ENCODE peak calls at places on chromosomes 4 and X, in four cellular contexts. L is OCI-LY7, B is fibroblast of lung, N is K562. W is an unnamed sample.

GRCh38 chrX:48468693-48469691 is 1.1 kb downstream of the SLC38A5 start:
- DNase-seq in L (peak), B (peak), N (peak), W (peak)

GRCh38 chr4:120139392-120139791 is 72.7 kb upstream of the MAD2L1 start:
- DNase-seq in L (no peak), B (no peak), N (no peak), W (no peak)

GRCh38 chrX:110951472-110952269 is 144.3 kb upstream of the PAK3 start:
- DNase-seq in L (no peak), B (no peak), N (no peak), W (no peak)

GRCh38 chr4:186553717-186554116 is 1.6 kb downstream of the MTNR1A start:
- DNase-seq in L (no peak), B (no peak), N (no peak), W (no peak)

GRCh38 chr4:2339458-2340271 is 77.8 kb upstream of the MXD4 start:
- DNase-seq in L (no peak), B (no peak), N (no peak), W (no peak)

GRCh38 chrX:28552322-28552721 is 34.9 kb upstream of the IL1RAPL1 start:
- DNase-seq in L (no peak), B (peak), N (no peak), W (no peak)

GRCh38 chrX:63765692-63766091 is 19.3 kb downstream of the ARHGEF9 start:
- DNase-seq in L (no peak), B (no peak), N (no peak), W (no peak)

GRCh38 chr4:172818901-172819300 is 349.7 kb upstream of the GALNT7 start:
- DNase-seq in L (no peak), B (no peak), N (no peak), W (no peak)

GRCh38 chr4:139552908-139553307 is 3.1 kb downstream of the SETD7 start:
- DNase-seq in L (no peak), B (no peak), N (no peak), W (no peak)

GRCh38 chr4:165972747-165973146 is 99.7 kb downstream of the TLL1 start:
- DNase-seq in L (no peak), B (no peak), N (no peak), W (no peak)

GRCh38 chr4:77236806-77237205 is 79.8 kb downstream of the CCNG2 start:
- DNase-seq in L (no peak), B (no peak), N (no peak), W (no peak)

GRCh38 chr4:29632199-29632598 is 1088.0 kb upstream of the PCDH7 start:
- DNase-seq in L (no peak), B (no peak), N (no peak), W (no peak)

GRCh38 chr4:78155616-78156105 is 98.5 kb downstream of the FRAS1 start:
- DNase-seq in L (no peak), B (peak), N (no peak), W (no peak)

GRCh38 chrX:125505207-125505606 is 185.5 kb downstream of the TEX13C start:
- DNase-seq in L (no peak), B (no peak), N (no peak), W (no peak)

GRCh38 chr4:21819086-21819485 is 129.5 kb downstream of the KCNIP4 start:
- DNase-seq in L (no peak), B (peak), N (no peak), W (no peak)

GRCh38 chrX:125205918-125206665 is 113.6 kb upstream of the TEX13C start:
- DNase-seq in L (no peak), B (no peak), N (no peak), W (no peak)

GRCh38 chr4:59057804-59058203 is 1947.6 kb upstream of the IGFBP7 start:
- DNase-seq in L (no peak), B (no peak), N (no peak), W (no peak)

GRCh38 chr4:146522862-146523205 is 1.1 kb upstream of the SLC10A7 start:
- DNase-seq in L (peak), B (peak), N (no peak), W (no peak)

GRCh38 chr4:114466299-114466698 is 132.3 kb upstream of the UGT8 start:
- DNase-seq in L (no peak), B (no peak), N (no peak), W (no peak)

GRCh38 chrX:136207546-136207945 is 43.7 kb downstream of the MAP7D3 start:
- DNase-seq in L (no peak), B (no peak), N (no peak), W (no peak)

GRCh38 chr4:90419124-90419711 is 292.0 kb downstream of the CCSER1 start:
- DNase-seq in L (peak), B (peak), N (no peak), W (peak)

GRCh38 chr4:143517764-143518163 is 4.3 kb downstream of the SMARCA5 start:
- DNase-seq in L (no peak), B (no peak), N (no peak), W (no peak)

GRCh38 chrX:147981038-147981752 is at the start of gene FMR1NB:
- DNase-seq in L (no peak), B (no peak), N (peak), W (no peak)

GRCh38 chr4:153318696-153319320 is 25.7 kb upstream of the MND1 start:
- DNase-seq in L (peak), B (peak), N (peak), W (peak)

GRCh38 chr4:159101983-159102622 is 776 bp upstream of the RAPGEF2 start:
- DNase-seq in L (no peak), B (no peak), N (no peak), W (no peak)

GRCh38 chrX:49754238-49754857 is 58.6 kb upstream of the PAGE1 start:
- DNase-seq in L (peak), B (peak), N (peak), W (peak)

GRCh38 chr4:87391783-87392054 is 731 bp upstream of the HSD17B11 start:
- DNase-seq in L (no peak), B (no peak), N (no peak), W (no peak)

DNA sequence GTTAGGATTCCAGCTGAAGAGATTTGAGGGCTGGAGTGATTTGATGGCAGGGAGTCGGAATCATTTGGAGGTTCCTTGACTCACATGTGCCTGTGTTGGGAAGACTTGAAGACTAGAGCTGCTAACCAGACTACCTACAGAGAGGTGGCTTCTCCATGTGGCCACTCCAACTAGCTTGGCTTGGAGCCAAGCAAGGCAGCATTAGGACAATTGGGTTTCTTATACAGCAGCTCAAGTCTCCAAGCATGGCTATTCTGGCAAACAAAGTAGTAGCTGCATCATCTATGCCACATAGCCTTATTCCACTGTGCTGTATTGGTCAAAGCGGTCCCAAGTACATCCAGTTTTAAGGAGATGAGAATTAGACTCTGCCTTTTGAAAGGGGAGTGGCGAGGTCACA is 171.7 kb upstream of the SLC4A4 start:
- DNase-seq in L (no peak), B (no peak), N (no peak), W (no peak)
- H3K4me2 ChIP-seq in L (no peak), B (no peak), N (no peak), W (no peak)

DNA sequence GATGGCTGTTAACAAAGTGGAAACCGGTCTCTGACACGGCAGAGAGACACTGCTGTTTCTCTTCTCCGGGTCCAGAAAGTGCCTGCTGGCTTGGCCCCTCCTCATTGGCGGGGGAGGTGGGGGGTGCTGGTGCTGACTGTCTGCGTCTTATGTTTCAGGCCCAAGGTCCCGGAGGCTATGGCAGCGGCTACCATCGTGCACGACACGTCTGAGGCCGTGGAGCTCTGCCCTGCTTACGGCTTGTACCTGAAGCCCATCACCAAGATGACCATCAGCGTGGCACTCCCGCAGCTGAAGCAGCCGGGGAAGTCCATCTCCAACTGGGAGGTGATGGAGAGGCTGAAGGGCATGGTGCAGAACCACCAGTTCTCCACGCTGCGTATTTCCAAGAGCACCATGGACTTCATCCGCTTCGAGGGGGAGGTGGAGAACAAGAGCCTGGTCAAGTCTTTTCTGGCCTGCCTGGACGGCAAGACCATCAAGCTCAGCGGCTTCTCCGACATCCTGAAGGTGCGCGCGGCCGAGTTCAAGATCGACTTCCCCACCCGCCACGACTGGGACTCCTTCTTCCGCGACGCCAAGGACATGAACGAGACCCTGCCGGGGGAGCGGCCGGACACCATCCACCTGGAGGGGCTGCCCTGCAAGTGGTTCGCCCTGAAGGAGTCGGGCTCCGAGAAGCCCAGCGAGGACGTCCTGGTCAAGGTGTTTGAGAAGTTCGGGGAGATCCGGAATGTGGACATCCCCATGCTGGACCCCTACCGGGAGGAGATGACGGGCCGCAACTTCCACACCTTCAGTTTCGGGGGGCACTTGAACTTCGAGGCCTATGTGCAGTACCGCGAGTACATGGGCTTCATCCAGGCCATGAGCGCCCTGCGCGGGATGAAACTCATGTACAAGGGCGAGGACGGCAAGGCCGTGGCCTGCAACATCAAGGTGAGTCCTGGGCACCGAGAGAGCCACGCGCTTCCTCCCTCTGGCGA is 2.2 kb downstream of the AKAP17A start:
- DNase-seq in L (no peak), B (no peak), N (no peak), W (no peak)
- H3K4me2 ChIP-seq in L (peak), B (peak), N (peak), W (peak)

DNA sequence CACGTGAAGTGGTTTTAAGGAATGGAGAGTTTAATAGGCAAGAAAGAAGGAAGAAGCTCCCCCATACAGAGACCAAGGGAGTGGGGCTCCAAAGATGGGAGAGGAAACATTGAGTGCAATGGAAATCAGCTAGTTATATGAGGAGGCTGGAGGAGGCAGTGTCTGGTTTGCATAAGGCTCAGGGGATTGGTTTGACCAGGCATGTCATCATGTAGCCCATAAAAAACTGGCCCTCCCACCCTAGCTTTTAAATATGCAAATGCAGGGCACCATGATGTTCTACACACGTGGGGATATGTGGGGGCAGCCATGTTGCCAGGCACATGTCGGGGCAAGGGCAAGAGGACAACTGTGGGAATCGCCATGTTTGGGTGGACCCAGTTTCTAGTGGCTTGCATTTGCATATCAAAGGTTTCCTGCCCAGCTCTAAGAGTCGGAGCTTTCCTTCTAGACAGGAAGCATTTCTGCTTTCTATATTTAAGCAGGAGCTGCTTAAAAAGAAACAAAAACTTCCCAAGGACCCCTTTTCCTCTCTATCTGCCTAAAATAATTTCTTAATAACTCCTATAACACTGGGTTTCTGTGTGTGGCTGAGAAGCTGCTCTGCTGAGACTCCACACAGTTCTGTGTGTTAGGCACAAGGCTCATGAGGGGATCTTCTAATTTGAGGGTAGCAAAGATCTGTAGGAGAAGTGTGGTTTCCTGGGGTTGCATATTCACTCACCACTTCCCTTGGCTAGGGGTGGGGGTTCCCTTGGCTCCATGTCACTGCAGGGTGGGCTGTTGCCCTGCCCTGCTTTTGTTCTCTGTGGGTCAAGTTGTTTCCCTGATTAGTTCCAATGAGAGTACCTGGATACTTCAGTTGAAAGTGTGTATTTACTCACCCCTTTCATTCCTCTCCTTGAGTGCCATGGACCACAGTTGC is 113.5 kb downstream of the VSIG4 start:
- DNase-seq in L (peak), B (no peak), N (peak), W (peak)
- H3K4me2 ChIP-seq in L (peak), B (no peak), N (peak), W (peak)

DNA sequence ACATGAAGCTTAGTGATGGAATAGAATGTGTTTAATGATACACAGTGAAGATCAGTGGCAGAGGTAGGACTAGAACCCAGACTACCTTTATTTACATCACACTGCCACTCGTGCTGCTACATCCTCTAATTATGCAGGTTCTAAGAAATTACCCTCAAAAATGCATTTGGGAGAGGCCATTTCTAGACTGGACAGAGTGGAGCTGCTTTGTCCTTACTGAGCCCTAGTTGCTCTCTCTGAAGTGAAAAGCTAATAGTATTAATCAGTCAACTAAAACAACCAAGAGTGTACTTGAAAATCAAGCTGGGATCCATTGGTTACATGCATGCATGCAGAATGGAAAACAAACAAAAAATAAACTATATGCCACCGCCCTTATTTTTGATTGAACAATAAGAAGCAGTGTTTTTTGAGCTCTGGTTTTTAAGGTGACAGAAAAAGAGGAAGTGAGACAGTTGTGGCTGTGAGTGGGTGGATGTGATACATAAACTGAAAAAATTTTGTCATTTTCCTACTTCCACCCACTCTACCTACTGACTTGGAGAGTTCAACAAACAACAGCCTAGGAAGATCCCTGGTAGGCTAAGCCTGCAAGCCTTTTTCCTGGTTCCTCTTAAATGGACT is 6.8 kb upstream of the VSIG4 start:
- DNase-seq in L (peak), B (no peak), N (no peak), W (peak)
- H3K4me2 ChIP-seq in L (peak), B (no peak), N (no peak), W (peak)

DNA sequence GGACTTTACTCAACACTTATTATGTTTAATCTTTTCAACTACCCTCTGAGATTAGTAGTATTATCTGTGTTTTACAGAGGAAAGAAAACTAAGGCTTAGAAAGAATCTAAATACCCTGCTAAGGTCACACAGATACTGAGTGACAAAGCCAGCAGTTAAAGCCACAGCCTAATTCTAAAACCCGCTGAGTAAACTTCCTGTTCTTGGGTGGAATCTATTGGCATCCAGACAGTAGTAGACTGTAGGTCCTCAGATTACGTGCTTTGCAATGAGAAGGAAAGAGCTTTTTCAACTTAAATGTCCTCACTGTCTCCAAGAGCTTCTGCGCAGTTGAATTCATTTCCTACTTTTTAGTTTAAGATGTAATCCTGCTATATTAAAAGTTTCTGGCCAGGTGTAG is 126.0 kb downstream of the TENM3 start:
- DNase-seq in L (no peak), B (peak), N (no peak), W (no peak)
- H3K4me2 ChIP-seq in L (no peak), B (no peak), N (no peak), W (no peak)

DNA sequence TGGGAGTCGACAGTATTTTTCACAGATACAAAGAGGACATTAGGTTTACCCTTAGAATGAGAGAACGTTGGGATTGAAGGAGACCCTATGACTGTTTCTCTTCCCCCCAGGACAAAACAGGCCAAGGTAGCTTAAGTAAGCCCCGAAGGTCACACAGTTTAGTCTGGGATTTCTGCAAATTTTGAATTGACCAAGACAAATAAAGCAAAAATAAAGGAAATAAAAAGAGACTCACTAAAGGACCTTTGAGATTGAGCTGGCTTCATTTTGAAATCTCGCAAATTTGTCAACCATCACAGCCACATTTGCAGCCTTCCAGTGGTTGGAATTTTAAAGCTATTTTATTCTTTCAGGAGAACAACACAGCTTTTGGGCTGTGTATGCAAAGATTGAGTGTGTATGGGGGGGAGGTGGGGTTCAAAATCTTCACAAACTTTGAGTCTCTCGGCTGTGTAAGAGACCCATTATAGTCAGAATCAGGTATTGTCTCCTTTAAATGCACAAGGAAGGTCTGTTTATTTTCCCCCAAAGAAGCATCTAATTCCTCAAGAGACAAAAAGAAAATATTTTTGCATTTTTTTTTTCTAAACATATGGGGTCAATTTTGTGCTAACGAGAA is 4.2 kb downstream of the TMSB4X start:
- DNase-seq in L (no peak), B (no peak), N (no peak), W (no peak)
- H3K4me2 ChIP-seq in L (peak), B (no peak), N (no peak), W (peak)

GRCh38 chr4:150199056-150199455 is 120.8 kb downstream of the DCLK2 start:
- DNase-seq in L (no peak), B (no peak), N (no peak), W (no peak)
- H3K4me2 ChIP-seq in L (no peak), B (no peak), N (no peak), W (no peak)

DNA sequence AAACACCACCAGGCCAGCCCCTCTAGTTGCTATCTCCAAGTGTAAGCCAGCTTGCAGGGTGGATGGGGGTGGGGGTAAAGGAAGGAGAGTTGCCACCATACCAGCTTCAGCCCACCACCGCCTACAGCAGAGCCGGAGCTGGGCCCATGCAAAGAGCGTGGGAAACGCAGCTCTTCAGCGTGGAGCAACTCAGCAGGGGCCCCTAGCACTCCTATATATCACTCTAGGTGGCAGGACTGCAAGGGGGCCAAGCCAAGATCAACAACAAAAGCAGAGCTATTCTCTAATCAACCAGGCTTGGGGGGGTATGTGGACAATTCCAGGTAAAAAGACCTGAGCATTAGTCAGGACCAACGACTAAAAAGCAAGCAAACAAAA is 35.5 kb upstream of the IQSEC2 start:
- DNase-seq in L (no peak), B (no peak), N (no peak), W (no peak)
- H3K4me2 ChIP-seq in L (no peak), B (no peak), N (no peak), W (no peak)

DNA sequence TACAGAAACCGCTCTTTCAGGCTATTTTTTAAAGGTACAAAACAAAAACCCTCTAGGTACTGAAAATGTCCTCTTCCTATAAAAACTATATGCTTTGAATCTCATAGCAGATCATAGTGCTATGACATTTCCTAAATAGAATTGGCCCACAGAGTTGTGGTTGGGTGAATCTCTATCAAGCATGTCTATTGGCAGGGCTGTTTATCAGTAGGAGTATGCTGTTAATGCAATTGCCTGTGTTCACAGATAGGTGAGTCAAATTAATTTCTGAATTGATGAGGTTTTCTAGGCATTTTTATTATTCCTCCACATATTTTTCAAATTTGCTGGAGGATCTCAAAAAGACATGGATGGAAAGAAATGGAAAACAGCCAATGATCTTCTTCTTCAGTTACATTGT is 73.9 kb downstream of the QRFPR start:
- DNase-seq in L (no peak), B (no peak), N (no peak), W (no peak)
- H3K4me2 ChIP-seq in L (no peak), B (no peak), N (no peak), W (peak)

W was measured in MM.1S.